ENCODE peak calls at places on chromosomes 5 and 9, in six cellular contexts. K is fibroblast of lung, D is amniotic stem cell, O is caudate nucleus, P is globus pallidus, V is NCI-H2171 treated with DMSO at 0.1 percent for 48 hours. Q is an unnamed sample.

GRCh38 chr9:114395196-114395595 is 7.4 kb upstream of the AKNA start:
- DNase-seq in K (no peak), D (no peak), O (no peak), P (no peak), V (peak), Q (no peak)

GRCh38 chr5:168409601-168410458 is 76.4 kb upstream of the RARS1 start:
- DNase-seq in K (peak), D (no peak), O (no peak), P (no peak), V (no peak), Q (peak)

GRCh38 chr9:89952401-89952800 is 347.6 kb downstream of the GADD45G start:
- DNase-seq in K (peak), D (no peak), O (no peak), P (no peak), V (no peak), Q (no peak)

GRCh38 chr9:93677641-93678136 is 101.3 kb downstream of the PHF2 start:
- DNase-seq in K (no peak), D (no peak), O (no peak), P (no peak), V (no peak), Q (no peak)

GRCh38 chr5:61450170-61450815 is 118.2 kb downstream of the ZSWIM6 start:
- DNase-seq in K (peak), D (peak), O (no peak), P (no peak), V (peak), Q (no peak)

GRCh38 chr9:17839744-17840143 is 260.9 kb downstream of the SH3GL2 start:
- DNase-seq in K (no peak), D (no peak), O (no peak), P (no peak), V (peak), Q (no peak)

GRCh38 chr5:159536626-159537025 is 206.3 kb upstream of the IL12B start:
- DNase-seq in K (no peak), D (no peak), O (no peak), P (no peak), V (no peak), Q (no peak)

GRCh38 chr5:141914154-141914743 is 9.4 kb upstream of the DELE1 start:
- DNase-seq in K (peak), D (no peak), O (peak), P (peak), V (no peak), Q (peak)

GRCh38 chr5:73592546-73592945 is 27.0 kb downstream of the UTP15 start:
- DNase-seq in K (peak), D (no peak), O (no peak), P (no peak), V (no peak), Q (no peak)

GRCh38 chr5:175059687-175060194 is 335.4 kb downstream of the MSX2 start:
- DNase-seq in K (peak), D (no peak), O (peak), P (peak), V (no peak), Q (no peak)

GRCh38 chr9:90457386-90458080 is 185.1 kb downstream of the DIRAS2 start:
- DNase-seq in K (no peak), D (no peak), O (no peak), P (no peak), V (no peak), Q (no peak)

GRCh38 chr9:110179734-110180133 is 28.2 kb downstream of the C9orf152 start:
- DNase-seq in K (peak), D (peak), O (no peak), P (no peak), V (no peak), Q (no peak)

GRCh38 chr5:14216372-14216771 is 73.2 kb downstream of the TRIO start:
- DNase-seq in K (peak), D (no peak), O (no peak), P (no peak), V (peak), Q (no peak)

GRCh38 chr9:13444272-13444608 is 164.7 kb upstream of the MPDZ start:
- DNase-seq in K (no peak), D (no peak), O (no peak), P (no peak), V (no peak), Q (no peak)

GRCh38 chr5:139371482-139372435 is 11.3 kb downstream of the SLC23A1 start:
- DNase-seq in K (peak), D (no peak), O (no peak), P (no peak), V (no peak), Q (no peak)

GRCh38 chr5:52727001-52727400 is 60.7 kb upstream of the ITGA1 start:
- DNase-seq in K (no peak), D (no peak), O (no peak), P (no peak), V (no peak), Q (no peak)

GRCh38 chr5:120388016-120388781 is 75.9 kb upstream of the PRR16 start:
- DNase-seq in K (peak), D (peak), O (no peak), P (no peak), V (no peak), Q (no peak)

GRCh38 chr5:75510417-75510835 is 1.0 kb downstream of the CERT1 start:
- DNase-seq in K (peak), D (no peak), O (no peak), P (no peak), V (no peak), Q (no peak)

GRCh38 chr9:79057576-79057975 is 514.2 kb upstream of the TLE4 start:
- DNase-seq in K (peak), D (peak), O (no peak), P (no peak), V (no peak), Q (no peak)

GRCh38 chr9:93154293-93154903 is 20.3 kb upstream of the NINJ1 start:
- DNase-seq in K (no peak), D (no peak), O (no peak), P (no peak), V (no peak), Q (no peak)